ENCODE peak calls at places on chromosomes 3 and 15, in four cellular contexts. P is PC-3, I is K562, K is H1. T is an unnamed sample.

GRCh38 chr3:156304406-156304805 is 184.0 kb downstream of the KCNAB1 start:
- DNase-seq in K (no peak), I (no peak), P (peak; percentile 58), T (no peak)

GRCh38 chr15:58597943-58598828 is 151.3 kb downstream of the ADAM10 start:
- DNase-seq in K (no peak), I (no peak), P (no peak), T (no peak)

GRCh38 chr3:106809633-106810460 is 567.4 kb upstream of the CCDC54 start:
- DNase-seq in I (no peak), K (no peak), P (no peak), T (no peak)

GRCh38 chr3:12954891-12955650 is 113.7 kb upstream of the RPL32 start:
- DNase-seq in P (no peak), K (no peak), I (no peak), T (peak; percentile 97)

GRCh38 chr15:35880896-35881295 is 334.9 kb upstream of the DPH6 start:
- DNase-seq in P (no peak), K (no peak), I (no peak), T (no peak)

GRCh38 chr3:190617185-190617584 is 103.3 kb downstream of the IL1RAP start:
- DNase-seq in K (no peak), P (peak; percentile 7), I (no peak), T (no peak)

GRCh38 chr3:105806361-105806760 is 62.5 kb downstream of the CBLB start:
- DNase-seq in K (no peak), I (peak; percentile 27), P (peak; percentile 89), T (no peak)

GRCh38 chr3:55207744-55208143 is 279.4 kb downstream of the WNT5A start:
- DNase-seq in I (no peak), P (no peak), K (no peak), T (no peak)

GRCh38 chr15:26757156-26757555 is 15.7 kb downstream of the GABRB3 start:
- DNase-seq in P (no peak), I (no peak), K (no peak), T (no peak)

GRCh38 chr15:35533130-35534110 is 12.5 kb downstream of the DPH6 start:
- DNase-seq in P (peak; percentile 60), I (no peak), K (no peak), T (peak; percentile 57)

GRCh38 chr15:57549935-57550334 is 41.8 kb upstream of the MYZAP start:
- DNase-seq in I (no peak), K (no peak), P (no peak), T (no peak)

GRCh38 chr3:17110665-17111396 is 226.1 kb downstream of the PLCL2 start:
- DNase-seq in I (no peak), P (no peak), K (no peak), T (no peak)

GRCh38 chr3:10815487-10815886 is 541 bp upstream of the SLC6A11 start:
- DNase-seq in I (no peak), P (no peak), K (no peak), T (no peak)

GRCh38 chr15:69576035-69576526 is 123.5 kb downstream of the RPLP1 start:
- DNase-seq in K (no peak), P (peak; percentile 75), I (no peak), T (peak; percentile 88)

GRCh38 chr3:127803619-127804018 is 18.7 kb downstream of the MGLL start:
- DNase-seq in I (no peak), P (peak; percentile 91), K (no peak), T (peak; percentile 95)

GRCh38 chr3:55157736-55158135 is 229.9 kb upstream of the LRTM1 start:
- DNase-seq in I (no peak), K (no peak), P (peak; percentile 20), T (no peak)

GRCh38 chr3:13822042-13822441 is 57.8 kb downstream of the WNT7A start:
- DNase-seq in P (peak; percentile 98), I (no peak), K (no peak), T (peak; percentile 22)

GRCh38 chr3:189394599-189395121 is 222.9 kb downstream of the TPRG1 start:
- DNase-seq in K (no peak), I (no peak), P (no peak), T (peak; percentile 56)

GRCh38 chr3:186902154-186902553 is 28.2 kb upstream of the ST6GAL1 start:
- DNase-seq in K (no peak), I (no peak), P (no peak), T (no peak)

GRCh38 chr3:188198760-188199327 is 44.9 kb downstream of the LPP start:
- DNase-seq in I (no peak), P (no peak), K (no peak), T (no peak)

GRCh38 chr3:171420667-171421066 is 39.5 kb downstream of the TNIK start:
- DNase-seq in I (no peak), K (no peak), P (no peak), T (no peak)

GRCh38 chr3:77835916-77836315 is 796.0 kb downstream of the ROBO2 start:
- DNase-seq in P (no peak), I (no peak), K (no peak), T (no peak)

GRCh38 chr15:30033211-30033610 is 49.5 kb upstream of the GOLGA8J start:
- DNase-seq in P (no peak), I (no peak), K (no peak), T (no peak)

GRCh38 chr3:45993421-45994027 is 2.1 kb downstream of the FYCO1 start:
- DNase-seq in K (no peak), P (peak; percentile 19), I (no peak), T (no peak)

GRCh38 chr3:179526989-179527391 is 35.7 kb upstream of the ACTL6A start:
- DNase-seq in K (peak; percentile 49), P (peak; percentile 44), I (no peak), T (peak; percentile 71)

GRCh38 chr3:8816106-8816505 is 46.7 kb upstream of the OXTR start:
- DNase-seq in P (no peak), I (no peak), K (no peak), T (no peak)

GRCh38 chr15:28889346-28889745 is 3.6 kb downstream of the APBA2 start:
- DNase-seq in I (no peak), K (no peak), P (no peak), T (no peak)

GRCh38 chr3:118128886-118129285 is 905.8 kb downstream of the IGSF11 start:
- DNase-seq in P (peak; percentile 60), K (no peak), I (no peak), T (no peak)

GRCh38 chr3:195059471-195060216 is 211.3 kb downstream of the XXYLT1 start:
- DNase-seq in P (no peak), K (no peak), I (no peak), T (peak; percentile 80)

GRCh38 chr15:33926260-33926659 is 42.0 kb upstream of the CHRM5 start:
- DNase-seq in I (no peak), P (no peak), K (no peak), T (no peak)

GRCh38 chr3:151109401-151109800 is 23.9 kb downstream of the MED12L start:
- DNase-seq in I (no peak), P (no peak), K (no peak), T (no peak)

GRCh38 chr3:139737682-139738361 is 60.0 kb upstream of the NMNAT3 start:
- DNase-seq in K (no peak), P (no peak), I (no peak), T (no peak)

GRCh38 chr3:48428863-48429415 is 947 bp downstream of the PLXNB1 start:
- DNase-seq in K (no peak), P (peak; percentile 29), I (no peak), T (peak; percentile 95)

GRCh38 chr15:48424076-48424475 is 92.8 kb downstream of the DUT start:
- DNase-seq in I (no peak), K (no peak), P (peak; percentile 60), T (no peak)

GRCh38 chr3:132981746-132982145 is 56.4 kb upstream of the TMEM108 start:
- DNase-seq in P (no peak), K (no peak), I (no peak), T (no peak)

GRCh38 chr3:132987396-132987795 is 50.8 kb upstream of the TMEM108 start:
- DNase-seq in I (no peak), P (peak; percentile 10), K (no peak), T (no peak)

GRCh38 chr3:132980102-132980501 is 58.1 kb upstream of the TMEM108 start:
- DNase-seq in P (no peak), K (no peak), I (no peak), T (no peak)

GRCh38 chr3:132983143-132983770 is 54.9 kb upstream of the TMEM108 start:
- DNase-seq in K (no peak), I (no peak), P (no peak), T (no peak)

DNA sequence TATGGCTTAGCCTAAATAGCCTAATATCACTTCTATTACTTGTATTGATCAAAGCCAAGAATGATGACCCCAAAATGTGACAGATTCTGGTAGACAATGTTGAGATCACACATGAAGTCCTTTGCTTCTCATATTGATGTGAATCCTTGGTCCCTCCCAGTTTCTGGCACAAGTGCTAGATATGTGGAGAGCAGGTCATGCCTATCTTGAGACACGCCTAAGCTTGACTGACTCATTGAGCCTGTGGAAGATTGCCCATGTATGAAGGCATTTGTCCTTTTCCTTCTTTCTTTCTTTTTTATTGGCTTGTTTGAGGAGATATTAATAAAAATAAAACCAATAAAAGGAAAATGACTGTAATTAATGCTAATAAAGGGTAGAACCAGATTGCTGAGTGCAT is 54.0 kb upstream of the TMEM108 start:
- DNase-seq in P (no peak), K (no peak), I (no peak), T (peak; percentile 66)
- H3K79me2 ChIP-seq in P (no peaks in the 10 kb centered on the region), K (no peaks in the 10 kb centered on the region), I (no peaks in the 10 kb centered on the region), T (no peaks in the 10 kb centered on the region)

DNA sequence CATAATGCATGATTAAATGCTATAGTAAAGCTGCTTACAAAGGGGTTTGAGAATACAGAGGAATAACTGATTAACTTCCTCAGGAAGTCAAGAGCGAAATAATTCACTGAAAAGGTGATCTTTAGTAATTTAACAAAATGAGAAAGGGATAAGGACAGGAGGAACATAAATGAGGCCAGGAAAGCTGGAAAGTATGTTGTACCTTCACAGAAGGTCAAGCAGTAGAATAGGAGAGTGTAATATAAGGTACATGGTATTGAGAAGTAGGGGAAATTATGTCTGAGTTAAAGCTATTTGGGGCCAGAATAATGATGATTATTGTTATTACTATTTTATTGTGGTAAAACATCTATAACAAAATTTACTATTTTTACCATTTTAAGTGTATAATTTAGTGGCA is 19.2 kb downstream of the GOLM2 start:
- DNase-seq in I (no peak), P (no peak), K (no peak), T (no peak)
- H3K79me2 ChIP-seq in I (peaks cover 37% of the 10 kb centered on the region), P (no peaks in the 10 kb centered on the region), K (no peaks in the 10 kb centered on the region), T (peaks cover 61% of the 10 kb centered on the region)

GRCh38 chr3:125587039-125587664 is 8.1 kb downstream of the OSBPL11 start:
- DNase-seq in P (peak; percentile 4), K (no peak), I (no peak), T (no peak)
- H3K79me2 ChIP-seq in P (peaks cover 30% of the 10 kb centered on the region), K (peaks cover 56% of the 10 kb centered on the region), I (peaks cover 3% of the 10 kb centered on the region), T (peaks cover 53% of the 10 kb centered on the region)

GRCh38 chr15:67157779-67158366 is 92.5 kb downstream of the SMAD3 start:
- DNase-seq in I (no peak), K (no peak), P (no peak), T (no peak)

GRCh38 chr15:67158367-67158766 is 93.0 kb downstream of the SMAD3 start:
- DNase-seq in K (no peak), P (no peak), I (no peak), T (no peak)

GRCh38 chr15:67156426-67156825 is 91.0 kb downstream of the SMAD3 start:
- DNase-seq in I (no peak), P (peak; percentile 31), K (no peak), T (no peak)

GRCh38 chr15:67154249-67154648 is 88.8 kb downstream of the SMAD3 start:
- DNase-seq in I (no peak), K (no peak), P (no peak), T (no peak)

DNA sequence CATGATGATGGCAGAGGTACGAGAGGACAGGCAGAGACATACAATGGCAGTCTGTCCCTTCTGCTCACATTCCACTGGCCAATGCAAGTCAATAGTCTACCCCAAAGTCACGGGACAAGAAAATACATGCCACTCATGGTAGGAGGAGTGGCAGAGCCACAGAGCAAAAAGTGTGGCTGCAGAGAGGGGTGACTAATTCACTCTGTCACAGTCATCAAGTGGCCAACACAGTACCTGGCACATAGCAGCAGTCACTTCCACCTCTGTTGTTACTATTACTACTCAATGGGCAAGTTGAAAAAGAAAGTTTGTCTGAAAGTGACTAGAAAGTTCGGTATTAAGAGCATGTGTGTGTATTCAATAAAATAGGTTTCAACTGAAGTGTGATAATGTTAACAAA is 91.4 kb downstream of the SMAD3 start:
- DNase-seq in P (no peak), K (no peak), I (no peak), T (no peak)
- H3K79me2 ChIP-seq in P (peaks cover 98% of the 10 kb centered on the region), K (no peaks in the 10 kb centered on the region), I (no peaks in the 10 kb centered on the region), T (peaks cover 94% of the 10 kb centered on the region)